ENCODE peak calls at places on chromosomes 2 and 18, in seven cellular contexts. T, E, B, V, G, C and Q are unnamed samples.
A peak's percentile ranks its signal among the peaks of the same experiment; 100 is the strongest.

GRCh38 chr2:99445065-99445464 is 44.8 kb downstream of the REV1 start:
- DNase-seq in T (no peak), E (no peak), B (no peak), V (peak; percentile 71), G (no peak), C (no peak), Q (no peak)

GRCh38 chr2:199704358-199705238 is 146.4 kb downstream of the FTCDNL1 start:
- DNase-seq in T (peak; percentile 53), E (no peak), B (peak; percentile 52), V (peak; percentile 24), G (no peak), C (peak; percentile 23), Q (no peak)

GRCh38 chr2:55063713-55064323 is 13.6 kb upstream of the RTN4 start:
- DNase-seq in T (peak; percentile 32), E (no peak), B (peak; percentile 23), V (no peak), G (no peak), C (no peak), Q (no peak)

GRCh38 chr2:34401186-34401585 is 802.1 kb upstream of the FAM98A start:
- DNase-seq in T (no peak), E (no peak), B (no peak), V (no peak), G (no peak), C (no peak), Q (no peak)

GRCh38 chr2:175036582-175037018 is 31.4 kb upstream of the CHN1 start:
- DNase-seq in T (peak; percentile 60), E (no peak), B (peak; percentile 41), V (peak; percentile 24), G (peak; percentile 30), C (peak; percentile 55), Q (no peak)

GRCh38 chr2:2837768-2838547 is 506.9 kb upstream of the MYT1L start:
- DNase-seq in T (no peak), E (no peak), B (no peak), V (no peak), G (peak; percentile 15), C (no peak), Q (no peak)

GRCh38 chr2:127622561-127623387 is 23.2 kb upstream of the GPR17 start:
- DNase-seq in T (no peak), E (no peak), B (no peak), V (no peak), G (peak; percentile 27), C (no peak), Q (no peak)

GRCh38 chr2:211157211-211157610 is 600.8 kb downstream of the CPS1 start:
- DNase-seq in T (no peak), E (no peak), B (no peak), V (no peak), G (no peak), C (no peak), Q (no peak)

GRCh38 chr2:120880381-120880780 is 144.7 kb downstream of the GLI2 start:
- DNase-seq in T (no peak), E (no peak), B (no peak), V (peak; percentile 74), G (no peak), C (no peak), Q (no peak)

GRCh38 chr2:135546432-135546831 is 15.1 kb downstream of the R3HDM1 start:
- DNase-seq in T (no peak), E (no peak), B (no peak), V (no peak), G (peak; percentile 5), C (no peak), Q (no peak)

GRCh38 chr2:215900203-215900611 is 113.1 kb downstream of the MREG start:
- DNase-seq in T (peak; percentile 49), E (no peak), B (peak; percentile 24), V (peak; percentile 37), G (no peak), C (no peak), Q (no peak)

GRCh38 chr2:46331099-46331766 is 34.0 kb downstream of the EPAS1 start:
- DNase-seq in T (no peak), E (no peak), B (no peak), V (no peak), G (peak; percentile 81), C (no peak), Q (no peak)

GRCh38 chr2:219684721-219685689 is 57.6 kb downstream of the SLC4A3 start:
- DNase-seq in T (peak; percentile 61), E (no peak), B (no peak), V (peak; percentile 43), G (no peak), C (peak; percentile 49), Q (peak; percentile 66)

GRCh38 chr2:144659731-144660275 is 139.9 kb upstream of the ZEB2 start:
- DNase-seq in T (no peak), E (no peak), B (peak; percentile 56), V (peak; percentile 88), G (no peak), C (peak; percentile 60), Q (no peak)

GRCh38 chr2:70391988-70392387 is 90.1 kb upstream of the FAM136A start:
- DNase-seq in T (no peak), E (no peak), B (no peak), V (peak; percentile 19), G (no peak), C (no peak), Q (no peak)

GRCh38 chr2:29323961-29324360 is 208.7 kb downstream of the CLIP4 start:
- DNase-seq in T (no peak), E (no peak), B (no peak), V (peak; percentile 9), G (no peak), C (no peak), Q (no peak)

GRCh38 chr2:122692400-122693083 is 937.1 kb downstream of the TSN start:
- DNase-seq in T (no peak), E (no peak), B (no peak), V (no peak), G (no peak), C (no peak), Q (no peak)

GRCh38 chr18:23053756-23054457 is 81.4 kb upstream of the CABLES1 start:
- DNase-seq in T (peak; percentile 50), E (peak; percentile 39), B (peak; percentile 31), V (peak; percentile 72), G (peak; percentile 75), C (no peak), Q (no peak)

GRCh38 chr18:26479065-26479685 is 69.2 kb downstream of the KCTD1 start:
- DNase-seq in T (no peak), E (no peak), B (no peak), V (no peak), G (no peak), C (no peak), Q (no peak)

GRCh38 chr2:58131191-58132011 is 84.8 kb downstream of the VRK2 start:
- DNase-seq in T (peak; percentile 15), E (no peak), B (no peak), V (peak; percentile 63), G (peak; percentile 65), C (no peak), Q (no peak)

GRCh38 chr18:58020567-58021107 is 23.4 kb upstream of the NEDD4L start:
- DNase-seq in T (no peak), E (no peak), B (no peak), V (no peak), G (no peak), C (no peak), Q (no peak)

GRCh38 chr2:239463541-239464165 is 62.8 kb upstream of the HDAC4 start:
- DNase-seq in T (no peak), E (no peak), B (no peak), V (no peak), G (no peak), C (no peak), Q (no peak)

GRCh38 chr18:1350931-1351450 is 446.3 kb downstream of the ADCYAP1 start:
- DNase-seq in T (no peak), E (no peak), B (no peak), V (no peak), G (no peak), C (no peak), Q (no peak)

GRCh38 chr2:3927031-3927430 is 223.7 kb downstream of the DCDC2C start:
- DNase-seq in T (no peak), E (no peak), B (no peak), V (no peak), G (no peak), C (no peak), Q (no peak)

GRCh38 chr18:36114251-36114650 is 14.9 kb downstream of the SLC39A6 start:
- DNase-seq in T (no peak), E (no peak), B (no peak), V (no peak), G (no peak), C (no peak), Q (no peak)

GRCh38 chr2:69989017-69989416 is 27.6 kb upstream of the ASPRV1 start:
- DNase-seq in T (no peak), E (no peak), B (no peak), V (no peak), G (no peak), C (no peak), Q (no peak)

GRCh38 chr18:49548266-49548665 is 13.6 kb upstream of the LIPG start:
- DNase-seq in T (peak; percentile 7), E (no peak), B (peak; percentile 60), V (peak; percentile 62), G (no peak), C (no peak), Q (no peak)
- TF ChIP-seq RFX5 in T (no peak), E (no peak), B (no peak), V (no peak), G (no peak), C (no peak), Q (no peak)

GRCh38 chr2:64463784-64464183 is 9.8 kb downstream of the LGALSL start:
- DNase-seq in T (no peak), E (no peak), B (no peak), V (peak; percentile 61), G (no peak), C (no peak), Q (no peak)
- TF ChIP-seq RFX5 in T (no peak), E (no peak), B (no peak), V (no peak), G (no peak), C (no peak), Q (no peak)

GRCh38 chr2:15579641-15580040 is 12.0 kb upstream of the DDX1 start:
- DNase-seq in T (peak; percentile 25), E (no peak), B (no peak), V (peak; percentile 17), G (no peak), C (no peak), Q (no peak)
- TF ChIP-seq RFX5 in T (no peak), E (no peak), B (no peak), V (no peak), G (no peak), C (no peak), Q (no peak)

GRCh38 chr2:179263015-179263414 is 1.6 kb downstream of the SESTD1 start:
- DNase-seq in T (peak; percentile 77), E (no peak), B (peak; percentile 9), V (peak; percentile 74), G (no peak), C (no peak), Q (no peak)

GRCh38 chr2:179265082-179265575 is 497 bp upstream of the SESTD1 start:
- DNase-seq in T (no peak), E (no peak), B (no peak), V (peak; percentile 66), G (no peak), C (no peak), Q (no peak)

GRCh38 chr2:179264238-179265081 is at the start of gene SESTD1:
- DNase-seq in T (peak; percentile 68), E (no peak), B (peak; percentile 53), V (peak; percentile 7), G (peak; percentile 91), C (peak; percentile 68), Q (no peak)

GRCh38 chr2:179262077-179262660 is 2.5 kb downstream of the SESTD1 start:
- DNase-seq in T (no peak), E (no peak), B (no peak), V (no peak), G (no peak), C (no peak), Q (no peak)

GRCh38 chr2:179263460-179264237 is 983 bp downstream of the SESTD1 start:
- DNase-seq in T (peak; percentile 72), E (no peak), B (peak; percentile 41), V (peak; percentile 57), G (peak; percentile 75), C (peak; percentile 18), Q (no peak)
- TF ChIP-seq RFX5 in T (no peak), E (no peak), B (no peak), V (no peak), G (no peak), C (no peak), Q (no peak)